ENCODE peak calls at places on chromosome 2, in seven cellular contexts. Q is A549, S is esophagus squamous epithelium, P is thoracic aorta, O is ovary, F is fibroblast of lung, N is lower lobe of right lung. J is an unnamed sample. For H3K4me1, the result is how much of the 10 kb centered on the place peaks cover.

GRCh38 chr2:237254369-237254861 is 159.5 kb downstream of the COL6A3 start:
- DNase-seq in Q (no peak), S (no peak), P (no peak), O (no peak), F (peak), N (no peak), J (no peak)

GRCh38 chr2:220966636-220967035 is 605.5 kb downstream of the EPHA4 start:
- DNase-seq in Q (no peak), S (no peak), P (no peak), O (no peak), F (peak), N (no peak), J (no peak)

GRCh38 chr2:134727385-134727784 is 8.6 kb upstream of the TMEM163 start:
- DNase-seq in Q (no peak), S (no peak), P (no peak), O (no peak), F (no peak), N (no peak), J (no peak)

GRCh38 chr2:224220581-224221255 is 181.2 kb downstream of the FAM124B start:
- DNase-seq in Q (no peak), S (no peak), P (no peak), O (no peak), F (peak), N (no peak), J (no peak)

GRCh38 chr2:229634574-229635185 is 79.7 kb downstream of the DNER start:
- DNase-seq in Q (no peak), S (no peak), P (no peak), O (no peak), F (no peak), N (no peak), J (no peak)

GRCh38 chr2:112541315-112542122 is 746 bp upstream of the POLR1B start:
- DNase-seq in Q (peak), S (peak), P (peak), O (peak), F (no peak), N (peak), J (no peak)

GRCh38 chr2:207746131-207746530 is 23.6 kb downstream of the FZD5 start:
- DNase-seq in Q (peak), S (no peak), P (no peak), O (peak), F (peak), N (no peak), J (no peak)

GRCh38 chr2:84741182-84741822 is 139.6 kb downstream of the TRABD2A start:
- DNase-seq in Q (peak), S (no peak), P (no peak), O (no peak), F (peak), N (no peak), J (no peak)

DNA sequence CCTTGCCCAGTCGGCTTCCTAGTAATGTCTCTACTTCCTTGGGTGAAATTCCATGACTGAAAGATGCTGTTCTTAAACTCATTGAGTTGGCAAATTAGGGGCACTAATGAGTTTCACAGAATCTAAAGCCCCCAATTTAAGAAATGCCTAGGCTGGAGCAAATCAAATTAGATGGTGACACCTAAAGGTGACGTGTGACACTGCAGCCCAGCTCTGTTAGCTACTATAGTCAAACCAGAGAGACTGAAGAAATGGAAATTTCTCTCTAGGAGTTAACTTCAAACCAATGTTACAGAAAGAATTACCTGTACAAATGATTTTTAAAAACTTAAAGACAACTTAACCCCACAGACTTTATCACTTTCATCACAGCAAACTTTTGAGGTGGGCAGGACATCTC is 37.2 kb downstream of the LCT start:
- DNase-seq in Q (no peak), S (no peak), P (no peak), O (no peak), F (no peak), N (no peak), J (no peak)
- TF ChIP-seq CTCF in Q (no peak), S (no peak), P (no peak), O (no peak), F (no peak), N (no peak), J (no peak)

GRCh38 chr2:37456479-37456878 is 112.0 kb downstream of the QPCT start:
- DNase-seq in Q (no peak), S (no peak), P (no peak), O (no peak), F (no peak), N (no peak), J (no peak)
- H3K4me1 ChIP-seq in Q (under half), S (under half), P (under half), O (under half), F (under half), N (under half), J (under half)

GRCh38 chr2:20724500-20725053 is 57.6 kb downstream of the GDF7 start:
- DNase-seq in Q (no peak), S (no peak), P (no peak), O (no peak), F (no peak), N (no peak), J (no peak)

GRCh38 chr2:20726913-20727312 is 60.0 kb downstream of the GDF7 start:
- DNase-seq in Q (no peak), S (no peak), P (no peak), O (no peak), F (no peak), N (no peak), J (no peak)

GRCh38 chr2:20723543-20723942 is 56.6 kb downstream of the GDF7 start:
- DNase-seq in Q (no peak), S (no peak), P (no peak), O (no peak), F (no peak), N (no peak), J (no peak)

GRCh38 chr2:20725782-20726181 is 58.8 kb downstream of the GDF7 start:
- DNase-seq in Q (no peak), S (no peak), P (no peak), O (no peak), F (no peak), N (no peak), J (no peak)

DNA sequence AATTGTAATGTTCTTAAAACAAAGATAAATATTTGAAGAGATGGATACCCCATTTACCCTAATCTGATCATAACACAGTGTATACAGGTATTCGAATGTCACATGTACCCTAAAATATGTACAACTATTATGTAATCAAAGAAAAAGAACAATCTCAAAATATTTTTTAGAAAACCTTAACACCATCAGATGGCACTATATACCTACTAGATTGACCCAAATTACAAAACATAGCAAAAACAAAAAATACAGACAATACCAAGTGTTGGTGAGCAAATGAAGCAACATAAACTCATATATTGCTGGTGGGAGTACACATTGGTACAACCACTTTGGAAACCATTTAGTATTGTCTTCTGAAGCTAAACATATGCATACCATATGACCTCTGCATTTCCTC is 55.6 kb downstream of the GDF7 start:
- DNase-seq in Q (no peak), S (no peak), P (no peak), O (no peak), F (no peak), N (no peak), J (no peak)
- TF ChIP-seq CTCF in Q (peak), S (no peak), P (no peak), O (no peak), F (no peak), N (no peak), J (no peak)

GRCh38 chr2:11748018-11748860 is 1.8 kb downstream of the LPIN1 start:
- DNase-seq in Q (no peak), S (no peak), P (no peak), O (no peak), F (no peak), N (no peak), J (no peak)

GRCh38 chr2:11750917-11751316 is 4.5 kb downstream of the LPIN1 start:
- DNase-seq in Q (no peak), S (no peak), P (no peak), O (no peak), F (no peak), N (no peak), J (no peak)

GRCh38 chr2:11748861-11749645 is 2.6 kb downstream of the LPIN1 start:
- DNase-seq in Q (no peak), S (no peak), P (no peak), O (no peak), F (no peak), N (no peak), J (no peak)

GRCh38 chr2:11750422-11750821 is 4.0 kb downstream of the LPIN1 start:
- DNase-seq in Q (no peak), S (no peak), P (no peak), O (no peak), F (no peak), N (no peak), J (no peak)

GRCh38 chr2:11749646-11750349 is 3.4 kb downstream of the LPIN1 start:
- DNase-seq in Q (no peak), S (no peak), P (no peak), O (peak), F (peak), N (no peak), J (no peak)
- H3K4me1 ChIP-seq in Q (under half), S (under half), P (under half), O (under half), F (under half), N (half or more), J (under half)

GRCh38 chr2:30871980-30872789 is 64.9 kb upstream of the CAPN13 start:
- DNase-seq in Q (no peak), S (no peak), P (no peak), O (no peak), F (no peak), N (no peak), J (no peak)

GRCh38 chr2:30867385-30867784 is 60.1 kb upstream of the CAPN13 start:
- DNase-seq in Q (no peak), S (no peak), P (no peak), O (no peak), F (no peak), N (no peak), J (no peak)

GRCh38 chr2:30871440-30871839 is 64.2 kb upstream of the CAPN13 start:
- DNase-seq in Q (no peak), S (no peak), P (no peak), O (no peak), F (no peak), N (no peak), J (no peak)

GRCh38 chr2:30872797-30873196 is 65.6 kb upstream of the CAPN13 start:
- DNase-seq in Q (no peak), S (no peak), P (no peak), O (no peak), F (no peak), N (no peak), J (no peak)

DNA sequence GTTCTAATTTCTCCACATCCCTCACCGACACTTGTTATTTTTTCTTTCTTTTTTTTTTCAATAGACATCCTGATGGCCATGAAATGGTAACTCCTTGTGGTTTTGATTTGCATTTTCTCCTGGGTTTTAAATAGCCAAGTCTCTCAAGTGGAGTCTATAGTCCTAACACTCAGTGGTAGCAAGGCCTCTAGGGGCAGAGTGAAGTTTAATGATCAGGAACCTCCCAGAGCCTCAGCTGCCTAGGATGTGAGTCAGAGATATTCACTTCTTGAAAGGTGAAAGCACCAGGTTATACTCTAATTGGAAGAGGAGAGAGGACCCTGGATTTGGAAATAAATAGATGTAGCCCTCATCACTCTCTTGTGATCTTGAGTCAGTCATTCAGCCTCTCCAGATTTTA is 62.7 kb upstream of the CAPN13 start:
- DNase-seq in Q (no peak), S (no peak), P (no peak), O (no peak), F (no peak), N (no peak), J (no peak)
- TF ChIP-seq CTCF in Q (no peak), S (no peak), P (no peak), O (no peak), F (no peak), N (no peak), J (no peak)

GRCh38 chr2:46310446-46310845 is 13.2 kb downstream of the EPAS1 start:
- DNase-seq in Q (no peak), S (no peak), P (no peak), O (no peak), F (no peak), N (no peak), J (no peak)

GRCh38 chr2:46308081-46308480 is 10.9 kb downstream of the EPAS1 start:
- DNase-seq in Q (no peak), S (no peak), P (no peak), O (no peak), F (no peak), N (no peak), J (no peak)

GRCh38 chr2:46306988-46307655 is 9.9 kb downstream of the EPAS1 start:
- DNase-seq in Q (no peak), S (no peak), P (no peak), O (no peak), F (no peak), N (no peak), J (no peak)

GRCh38 chr2:46308629-46309028 is 11.4 kb downstream of the EPAS1 start:
- DNase-seq in Q (no peak), S (no peak), P (no peak), O (no peak), F (no peak), N (no peak), J (no peak)

DNA sequence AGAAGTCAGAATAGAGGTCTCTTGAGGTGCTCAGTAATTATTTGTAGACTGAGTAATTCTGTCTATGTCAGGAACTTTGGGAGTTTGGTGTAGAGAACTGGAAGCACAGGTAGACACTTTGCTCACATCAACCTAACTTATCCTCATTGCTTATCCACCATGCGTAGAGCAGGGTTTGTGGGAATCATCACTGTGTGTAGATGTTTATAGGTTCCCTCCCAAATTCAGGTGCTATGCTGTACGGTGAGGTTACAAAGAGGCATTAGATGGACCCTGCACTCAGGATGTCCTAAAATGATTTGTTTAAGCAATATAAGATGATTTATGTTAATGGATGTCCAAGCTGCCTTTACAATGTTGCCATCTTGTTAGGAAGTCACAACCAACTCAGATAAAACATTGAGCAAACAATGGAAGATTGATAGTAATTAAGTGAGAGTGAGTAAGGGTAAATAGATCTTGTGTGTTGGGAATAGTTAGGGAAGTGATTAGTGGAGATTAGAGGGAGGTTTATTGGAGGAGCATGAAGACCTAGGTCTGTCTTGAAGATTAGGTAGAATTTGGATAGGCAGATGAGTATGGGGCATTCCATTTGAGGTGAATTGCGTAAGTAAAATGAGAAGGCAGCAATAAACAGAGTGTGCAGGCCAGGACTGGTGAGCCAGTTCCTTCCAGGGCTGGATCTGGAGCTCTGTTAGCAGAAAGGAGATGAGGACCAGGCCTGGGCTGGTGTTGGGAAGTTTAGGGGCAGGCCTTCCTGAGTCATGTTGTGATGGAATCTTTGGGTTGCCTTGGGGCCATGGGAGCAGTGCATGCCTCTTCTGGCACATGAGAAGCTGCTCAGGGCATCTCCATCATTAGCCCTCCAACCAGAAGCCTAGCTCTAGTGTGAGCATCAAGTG is 12.1 kb downstream of the EPAS1 start:
- DNase-seq in Q (no peak), S (no peak), P (no peak), O (no peak), F (no peak), N (no peak), J (no peak)
- H3K4me1 ChIP-seq in Q (half or more), S (under half), P (half or more), O (under half), F (under half), N (half or more), J (half or more)

GRCh38 chr2:238406222-238406997 is 20.3 kb upstream of the ASB1 start:
- DNase-seq in Q (no peak), S (no peak), P (no peak), O (no peak), F (no peak), N (no peak), J (no peak)

GRCh38 chr2:238406998-238407285 is 19.8 kb upstream of the ASB1 start:
- DNase-seq in Q (no peak), S (no peak), P (no peak), O (no peak), F (no peak), N (no peak), J (no peak)

GRCh38 chr2:238409341-238410200 is 17.2 kb upstream of the ASB1 start:
- DNase-seq in Q (no peak), S (no peak), P (no peak), O (no peak), F (no peak), N (no peak), J (no peak)

GRCh38 chr2:238407566-238407965 is 19.2 kb upstream of the ASB1 start:
- DNase-seq in Q (no peak), S (no peak), P (no peak), O (no peak), F (no peak), N (no peak), J (no peak)

DNA sequence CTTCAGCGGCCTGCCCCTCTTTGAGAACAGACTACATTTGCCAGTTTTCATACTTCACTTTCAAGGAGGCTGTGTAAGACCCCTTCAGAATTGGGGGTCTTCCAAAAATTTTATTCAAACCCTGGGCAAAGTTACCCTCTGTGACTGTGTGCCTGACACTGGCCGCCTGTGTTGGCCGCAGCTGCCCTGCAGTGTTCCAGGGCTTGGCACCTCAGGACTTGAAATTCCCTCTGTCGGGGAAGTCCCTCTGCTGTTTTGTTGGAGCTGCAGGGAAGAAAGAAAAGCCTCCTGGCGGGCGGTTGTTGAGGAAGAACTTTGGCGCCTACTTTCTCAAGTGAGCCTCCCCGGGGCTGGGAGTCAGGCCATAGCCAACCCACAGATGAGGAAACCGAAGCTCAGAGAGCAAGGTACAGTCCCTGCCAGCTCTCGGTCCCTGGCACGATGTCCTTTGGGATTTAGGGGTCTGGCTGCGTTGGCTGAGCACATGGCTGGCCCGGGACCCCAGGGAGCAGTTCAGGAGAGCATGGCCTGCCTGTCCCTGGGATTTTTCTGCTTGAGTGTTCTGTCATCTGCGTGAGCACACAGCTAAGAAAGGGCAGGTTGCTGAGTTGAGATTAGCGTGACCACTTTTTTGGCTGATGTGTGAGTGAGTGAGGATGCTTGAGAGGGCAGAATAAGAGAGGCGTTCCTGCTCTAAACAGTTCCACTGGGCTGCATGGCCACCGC is 17.9 kb upstream of the ASB1 start:
- DNase-seq in Q (no peak), S (no peak), P (no peak), O (no peak), F (no peak), N (no peak), J (no peak)
- TF ChIP-seq CTCF in Q (no peak), S (no peak), P (peak), O (no peak), F (no peak), N (no peak), J (peak)

GRCh38 chr2:44686561-44686960 is 254.9 kb upstream of the SIX3 start:
- DNase-seq in Q (peak), S (no peak), P (no peak), O (no peak), F (peak), N (no peak), J (no peak)
- H3K4me1 ChIP-seq in Q (under half), S (under half), P (under half), O (under half), F (under half), N (under half), J (under half)

DNA sequence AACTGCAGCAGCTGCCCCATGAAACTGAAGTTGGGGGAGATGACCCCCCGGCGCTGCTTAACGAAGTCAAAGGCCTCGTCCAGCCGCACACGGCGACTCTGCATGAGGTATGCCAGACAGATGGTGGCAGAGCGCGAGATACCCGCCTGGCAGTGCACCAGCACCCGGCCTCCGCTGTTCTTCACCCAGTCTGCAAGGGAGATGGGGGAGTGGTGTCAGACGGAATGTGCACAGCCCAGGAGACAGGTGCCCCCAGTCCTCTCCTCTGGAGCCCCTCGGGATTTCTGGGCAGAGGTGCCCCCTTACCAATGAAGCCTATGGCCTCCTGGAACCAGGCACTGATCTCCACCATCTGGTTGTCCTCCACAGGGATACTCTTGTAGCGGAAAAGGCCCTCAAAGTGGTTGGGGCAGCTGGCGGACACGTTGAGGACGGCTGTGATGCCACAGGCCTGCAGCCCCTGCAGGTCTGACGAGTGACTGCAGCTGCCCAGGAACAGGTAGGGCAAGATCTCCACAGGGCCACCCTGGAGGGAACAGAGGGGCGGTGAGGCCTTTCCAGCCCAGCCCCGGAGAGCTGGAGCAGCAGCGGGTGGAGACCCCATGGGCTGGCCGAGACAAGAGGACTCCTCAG is 1.3 kb downstream of the DUSP2 start:
- DNase-seq in Q (no peak), S (no peak), P (no peak), O (no peak), F (no peak), N (peak), J (no peak)
- TF ChIP-seq CTCF in Q (no peak), S (no peak), P (no peak), O (no peak), F (no peak), N (no peak), J (no peak)

J was measured in ascending aorta.